ENCODE peak calls at places on chromosomes 12 and 14, in five cellular contexts. Q is tibial nerve, V is left ventricle myocardium inferior, I is thoracic aorta, H is mammary epithelial cell. C is an unnamed sample. For H3K4me1 and H3K36me3, the result is how much of the 10 kb centered on the place peaks cover.

GRCh38 chr12:47835831-47836155 is 16.1 kb upstream of the HDAC7 start:
- DNase-seq in Q (no peak), V (no peak), I (no peak), H (peak), C (no peak)

GRCh38 chr14:99272669-99273024 is 650 bp upstream of the BCL11B start:
- DNase-seq in Q (no peak), V (no peak), I (no peak), H (no peak), C (no peak)

GRCh38 chr14:55059333-55059732 is 7.9 kb downstream of the MAPK1IP1L start:
- DNase-seq in Q (no peak), V (no peak), I (no peak), H (no peak), C (no peak)

GRCh38 chr12:91866566-91866965 is 279.1 kb downstream of the BTG1 start:
- DNase-seq in Q (no peak), V (no peak), I (no peak), H (no peak), C (no peak)

GRCh38 chr12:100371146-100371545 is 14.3 kb downstream of the SLC17A8 start:
- DNase-seq in Q (no peak), V (no peak), I (no peak), H (no peak), C (no peak)

GRCh38 chr12:52058631-52059324 is 7.5 kb downstream of the NR4A1 start:
- DNase-seq in Q (no peak), V (no peak), I (no peak), H (no peak), C (peak)

GRCh38 chr12:31386364-31386777 is 60.4 kb upstream of the SINHCAF start:
- DNase-seq in Q (no peak), V (no peak), I (no peak), H (no peak), C (no peak)

GRCh38 chr12:70643927-70644326 is 6.7 kb upstream of the PTPRB start:
- DNase-seq in Q (no peak), V (no peak), I (no peak), H (peak), C (no peak)

GRCh38 chr14:74514471-74514932 is 20.9 kb downstream of the ISCA2 start:
- DNase-seq in Q (peak), V (no peak), I (no peak), H (peak), C (no peak)

GRCh38 chr14:31930493-31931225 is 146.4 kb upstream of the ARHGAP5 start:
- DNase-seq in Q (no peak), V (no peak), I (no peak), H (peak), C (peak)

DNA sequence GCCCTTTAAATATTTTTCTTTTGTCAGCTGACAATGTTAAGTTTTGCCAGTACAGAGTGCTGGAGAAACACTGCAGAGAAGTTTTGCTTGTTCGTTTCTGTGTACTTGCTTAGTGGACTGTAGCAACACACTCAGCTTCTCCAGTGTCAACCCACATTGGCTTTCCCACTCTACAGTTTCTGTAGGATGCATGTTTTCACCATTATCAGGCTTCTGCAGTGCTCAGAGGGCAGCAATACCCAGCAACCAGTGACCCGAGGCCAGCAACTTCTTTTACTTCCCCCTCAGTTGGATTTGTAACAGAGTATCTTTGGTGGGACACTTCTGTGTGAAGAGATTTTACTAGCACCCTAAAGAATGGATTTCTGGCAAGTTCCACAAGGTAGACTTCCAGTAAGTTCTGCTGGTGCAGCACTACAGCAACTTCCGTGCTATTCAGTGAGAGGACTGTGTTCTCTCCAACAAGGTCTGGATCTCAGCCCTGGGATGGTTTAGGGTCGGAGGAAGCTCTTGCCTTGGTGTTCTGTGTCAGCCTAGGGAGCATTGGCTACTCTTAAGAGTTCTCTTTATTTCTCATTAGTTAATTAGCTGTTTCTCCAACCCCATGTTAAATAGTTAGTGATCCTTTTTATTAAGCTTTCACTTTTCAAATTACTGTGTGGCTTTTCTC is 70.4 kb downstream of the FUT8 start:
- DNase-seq in Q (no peak), V (no peak), I (no peak), H (no peak), C (no peak)
- H3K4me1 ChIP-seq in Q (under half), V (under half), I (under half), H (under half), C (under half)

GRCh38 chr14:72515779-72516770 is 377.8 kb downstream of the DPF3 start:
- DNase-seq in Q (no peak), V (no peak), I (no peak), H (no peak), C (no peak)
- TF ChIP-seq CTCF in Q (no peak), V (peak), I (no peak), H (peak), C (no peak)

GRCh38 chr12:112091563-112091962 is 17.0 kb downstream of the NAA25 start:
- DNase-seq in Q (no peak), V (no peak), I (no peak), H (no peak), C (no peak)
- H3K36me3 ChIP-seq in Q (under half), V (half or more), I (under half), H (under half), C (under half)

GRCh38 chr14:64723691-64724577 is 19.7 kb downstream of the PLEKHG3 start:
- DNase-seq in Q (no peak), V (peak), I (no peak), H (peak), C (peak)
- H3K4me1 ChIP-seq in Q (half or more), V (half or more), I (half or more), H (half or more), C (half or more)

DNA sequence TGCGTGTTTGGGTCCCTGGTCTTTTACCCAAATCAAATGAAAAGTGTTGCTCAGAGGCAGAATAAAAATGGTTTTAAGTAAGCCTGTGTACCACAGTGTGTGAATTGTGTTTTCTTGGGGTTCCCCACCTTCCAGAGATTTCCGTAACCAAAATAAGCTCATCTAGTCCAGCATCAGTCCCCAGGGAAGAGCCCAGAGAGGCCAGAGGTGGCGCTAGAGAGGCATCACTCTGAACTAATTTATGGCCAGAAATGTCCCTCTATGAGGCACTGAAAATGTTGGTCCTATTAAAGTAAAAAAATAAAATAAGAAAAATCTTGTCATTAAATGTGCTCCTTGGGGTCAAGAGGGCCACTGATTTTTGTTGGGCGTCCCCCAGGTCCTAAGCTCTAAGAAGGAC is 24.9 kb upstream of the PRKAB1 start:
- DNase-seq in Q (no peak), V (no peak), I (no peak), H (no peak), C (no peak)
- TF ChIP-seq CTCF in Q (no peak), V (no peak), I (no peak), H (no peak), C (no peak)

GRCh38 chr12:131459666-131460365 is 251.1 kb upstream of the SFSWAP start:
- DNase-seq in Q (no peak), V (no peak), I (no peak), H (no peak), C (no peak)
- H3K36me3 ChIP-seq in Q (under half), V (under half), I (under half), H (under half), C (under half)

DNA sequence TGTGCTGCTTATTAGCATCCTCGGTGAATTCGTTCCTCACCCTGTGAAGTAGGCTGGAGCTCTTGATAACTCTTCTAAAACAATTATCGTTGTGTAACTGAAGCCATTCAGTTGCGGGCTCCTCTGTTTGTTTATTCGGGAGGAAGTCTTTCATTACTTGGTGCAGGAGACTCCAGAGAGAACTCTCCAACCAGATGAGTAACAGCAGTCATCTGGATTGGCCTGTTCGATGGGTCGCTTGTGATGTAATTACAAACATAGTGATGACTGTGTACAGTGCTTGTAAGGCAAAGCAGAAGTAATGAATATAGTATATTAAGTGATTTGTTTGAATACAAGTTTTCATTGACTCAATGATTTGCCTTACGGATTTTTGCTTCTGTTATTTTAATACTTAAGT is 10.9 kb downstream of the ATP6V0A2 start:
- DNase-seq in Q (no peak), V (no peak), I (no peak), H (no peak), C (no peak)
- H3K4me1 ChIP-seq in Q (under half), V (under half), I (under half), H (under half), C (under half)

DNA sequence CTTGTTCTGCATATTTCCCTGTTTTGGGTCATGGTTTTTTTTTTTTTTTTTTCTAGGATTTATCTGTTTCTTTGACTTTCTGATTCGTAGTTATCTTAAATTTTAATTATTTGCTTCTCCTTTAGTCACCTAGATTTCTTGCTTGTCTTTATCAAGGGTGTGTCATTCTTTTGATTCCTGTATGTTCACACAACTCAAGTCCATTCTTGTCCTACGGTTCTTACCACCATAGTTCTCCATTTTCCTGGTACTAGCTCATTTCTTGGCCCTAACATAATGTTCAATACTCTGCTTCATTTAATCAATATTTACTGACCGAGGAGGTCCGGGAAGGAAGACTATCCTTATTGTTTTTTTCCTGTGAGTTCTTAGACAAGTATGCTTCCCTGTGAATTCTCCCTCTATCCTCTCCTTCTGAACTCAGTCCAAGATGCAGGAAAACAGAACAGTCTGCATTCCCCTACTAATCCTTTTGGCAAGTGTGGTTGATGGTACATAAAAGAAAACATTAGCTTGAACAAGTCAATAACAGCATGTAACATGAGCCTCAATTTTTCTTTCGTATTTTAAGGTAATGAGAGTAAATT is 1346.4 kb upstream of the SEL1L start:
- DNase-seq in Q (no peak), V (no peak), I (no peak), H (no peak), C (no peak)
- TF ChIP-seq CTCF in Q (no peak), V (no peak), I (no peak), H (no peak), C (no peak)

DNA sequence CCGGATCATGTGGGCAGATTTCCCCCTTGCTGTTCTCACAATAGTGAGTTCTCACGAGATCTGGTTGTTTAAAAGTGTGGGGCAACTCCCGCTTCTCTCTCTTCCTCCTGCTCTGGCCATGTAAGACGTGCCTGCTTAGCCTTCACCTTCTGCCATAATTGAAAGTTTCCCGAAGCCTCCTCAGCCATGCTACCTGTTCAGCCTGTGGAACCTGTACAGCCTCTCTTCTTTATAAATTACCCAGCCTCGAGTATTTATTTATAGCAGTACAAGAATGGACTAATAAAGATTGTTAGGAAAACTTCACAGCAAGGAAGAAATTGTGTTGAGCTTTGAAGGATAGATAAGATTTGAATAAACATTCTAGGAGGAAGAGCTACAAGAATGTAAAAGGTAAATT is 52.1 kb downstream of the KDM5A start:
- DNase-seq in Q (no peak), V (no peak), I (no peak), H (no peak), C (no peak)
- H3K36me3 ChIP-seq in Q (under half), V (half or more), I (under half), H (under half), C (under half)